ENCODE peak calls at places on chromosomes 12 and 14, in ten cellular contexts. One of them, this sample, is unnamed.

GRCh38 chr14:32345311-32345771 is 16.2 kb downstream of the AKAP6 start:
- DNase-seq in Peyer's patch: no peak
- DNase-seq in chondrocyte: no peak
- DNase-seq in CD4-positive, alpha-beta T cell: no peak
- DNase-seq in fibroblast of the aortic adventitia: peak
- DNase-seq in glutamatergic neuron: no peak
- DNase-seq in HCT116: no peak
- DNase-seq in RWPE1: no peak
- DNase-seq in nephron progenitor cell: no peak
- DNase-seq in right lobe of liver: no peak
- DNase-seq in this sample: no peak

GRCh38 chr12:12990700-12991468 is 9.2 kb downstream of the HEBP1 start:
- DNase-seq in HCT116: no peak
- DNase-seq in nephron progenitor cell: no peak
- DNase-seq in Peyer's patch: no peak
- DNase-seq in CD4-positive, alpha-beta T cell: no peak
- DNase-seq in RWPE1: no peak
- DNase-seq in chondrocyte: no peak
- DNase-seq in right lobe of liver: no peak
- DNase-seq in glutamatergic neuron: no peak
- DNase-seq in fibroblast of the aortic adventitia: no peak
- DNase-seq in this sample: no peak

GRCh38 chr12:15278816-15279658 is 43.3 kb upstream of the PTPRO start:
- DNase-seq in glutamatergic neuron: no peak
- DNase-seq in Peyer's patch: peak
- DNase-seq in right lobe of liver: peak
- DNase-seq in HCT116: no peak
- DNase-seq in chondrocyte: no peak
- DNase-seq in RWPE1: peak
- DNase-seq in fibroblast of the aortic adventitia: peak
- DNase-seq in CD4-positive, alpha-beta T cell: no peak
- DNase-seq in nephron progenitor cell: no peak
- DNase-seq in this sample: no peak

GRCh38 chr12:41681898-41682297 is 462.8 kb downstream of the GXYLT1 start:
- DNase-seq in Peyer's patch: no peak
- DNase-seq in nephron progenitor cell: no peak
- DNase-seq in CD4-positive, alpha-beta T cell: no peak
- DNase-seq in RWPE1: no peak
- DNase-seq in right lobe of liver: no peak
- DNase-seq in glutamatergic neuron: peak
- DNase-seq in fibroblast of the aortic adventitia: no peak
- DNase-seq in HCT116: no peak
- DNase-seq in chondrocyte: no peak
- DNase-seq in this sample: no peak

GRCh38 chr12:129901256-129901655 is 2.6 kb downstream of the TMEM132D start:
- DNase-seq in chondrocyte: no peak
- DNase-seq in HCT116: no peak
- DNase-seq in Peyer's patch: no peak
- DNase-seq in glutamatergic neuron: no peak
- DNase-seq in nephron progenitor cell: no peak
- DNase-seq in CD4-positive, alpha-beta T cell: no peak
- DNase-seq in fibroblast of the aortic adventitia: no peak
- DNase-seq in RWPE1: peak
- DNase-seq in right lobe of liver: no peak
- DNase-seq in this sample: no peak

GRCh38 chr12:6218526-6218925 is 18.3 kb downstream of the CD9 start:
- DNase-seq in right lobe of liver: no peak
- DNase-seq in Peyer's patch: no peak
- DNase-seq in nephron progenitor cell: no peak
- DNase-seq in CD4-positive, alpha-beta T cell: no peak
- DNase-seq in glutamatergic neuron: no peak
- DNase-seq in HCT116: no peak
- DNase-seq in RWPE1: no peak
- DNase-seq in chondrocyte: no peak
- DNase-seq in fibroblast of the aortic adventitia: no peak
- DNase-seq in this sample: no peak

GRCh38 chr12:113482334-113482733 is 10.7 kb upstream of the LHX5 start:
- DNase-seq in Peyer's patch: no peak
- DNase-seq in nephron progenitor cell: no peak
- DNase-seq in glutamatergic neuron: no peak
- DNase-seq in HCT116: no peak
- DNase-seq in CD4-positive, alpha-beta T cell: no peak
- DNase-seq in right lobe of liver: no peak
- DNase-seq in chondrocyte: no peak
- DNase-seq in RWPE1: no peak
- DNase-seq in fibroblast of the aortic adventitia: no peak
- DNase-seq in this sample: no peak

GRCh38 chr12:95458761-95459160 is 15.2 kb upstream of the METAP2 start:
- DNase-seq in CD4-positive, alpha-beta T cell: no peak
- DNase-seq in RWPE1: no peak
- DNase-seq in chondrocyte: no peak
- DNase-seq in fibroblast of the aortic adventitia: no peak
- DNase-seq in HCT116: no peak
- DNase-seq in right lobe of liver: no peak
- DNase-seq in Peyer's patch: no peak
- DNase-seq in glutamatergic neuron: no peak
- DNase-seq in nephron progenitor cell: no peak
- DNase-seq in this sample: no peak

GRCh38 chr14:20976291-20976690 is 13.5 kb upstream of the METTL17 start:
- DNase-seq in RWPE1: no peak
- DNase-seq in chondrocyte: no peak
- DNase-seq in HCT116: no peak
- DNase-seq in CD4-positive, alpha-beta T cell: no peak
- DNase-seq in nephron progenitor cell: no peak
- DNase-seq in Peyer's patch: no peak
- DNase-seq in glutamatergic neuron: no peak
- DNase-seq in fibroblast of the aortic adventitia: no peak
- DNase-seq in right lobe of liver: no peak
- DNase-seq in this sample: no peak

GRCh38 chr12:101969-102878 is 35.7 kb downstream of the IQSEC3 start:
- DNase-seq in glutamatergic neuron: no peak
- DNase-seq in RWPE1: no peak
- DNase-seq in CD4-positive, alpha-beta T cell: no peak
- DNase-seq in nephron progenitor cell: peak
- DNase-seq in fibroblast of the aortic adventitia: no peak
- DNase-seq in right lobe of liver: no peak
- DNase-seq in chondrocyte: no peak
- DNase-seq in Peyer's patch: no peak
- DNase-seq in HCT116: peak
- DNase-seq in this sample: no peak

GRCh38 chr14:88289214-88289613 is 33.9 kb downstream of the KCNK10 start:
- DNase-seq in Peyer's patch: no peak
- DNase-seq in chondrocyte: no peak
- DNase-seq in RWPE1: peak
- DNase-seq in CD4-positive, alpha-beta T cell: no peak
- DNase-seq in HCT116: peak
- DNase-seq in right lobe of liver: peak
- DNase-seq in fibroblast of the aortic adventitia: peak
- DNase-seq in nephron progenitor cell: no peak
- DNase-seq in glutamatergic neuron: no peak
- DNase-seq in this sample: no peak

GRCh38 chr12:86727151-86727550 is 471.0 kb upstream of the MGAT4C start:
- DNase-seq in RWPE1: peak
- DNase-seq in HCT116: no peak
- DNase-seq in fibroblast of the aortic adventitia: peak
- DNase-seq in right lobe of liver: no peak
- DNase-seq in Peyer's patch: no peak
- DNase-seq in CD4-positive, alpha-beta T cell: no peak
- DNase-seq in glutamatergic neuron: no peak
- DNase-seq in nephron progenitor cell: no peak
- DNase-seq in chondrocyte: no peak
- DNase-seq in this sample: no peak

GRCh38 chr14:93012516-93013367 is 89.8 kb downstream of the CHGA start:
- DNase-seq in glutamatergic neuron: no peak
- DNase-seq in HCT116: no peak
- DNase-seq in Peyer's patch: no peak
- DNase-seq in right lobe of liver: no peak
- DNase-seq in CD4-positive, alpha-beta T cell: no peak
- DNase-seq in nephron progenitor cell: no peak
- DNase-seq in RWPE1: no peak
- DNase-seq in fibroblast of the aortic adventitia: peak
- DNase-seq in chondrocyte: no peak
- DNase-seq in this sample: no peak

GRCh38 chr12:45216297-45216982 is 545 bp downstream of the ANO6 start:
- DNase-seq in RWPE1: peak
- DNase-seq in right lobe of liver: peak
- DNase-seq in HCT116: no peak
- DNase-seq in glutamatergic neuron: peak
- DNase-seq in CD4-positive, alpha-beta T cell: peak
- DNase-seq in fibroblast of the aortic adventitia: peak
- DNase-seq in nephron progenitor cell: peak
- DNase-seq in Peyer's patch: peak
- DNase-seq in chondrocyte: no peak
- DNase-seq in this sample: peak

GRCh38 chr14:94867931-94868597 is 98.2 kb upstream of the GSC start:
- DNase-seq in CD4-positive, alpha-beta T cell: no peak
- DNase-seq in nephron progenitor cell: no peak
- DNase-seq in HCT116: no peak
- DNase-seq in chondrocyte: no peak
- DNase-seq in glutamatergic neuron: no peak
- DNase-seq in fibroblast of the aortic adventitia: no peak
- DNase-seq in RWPE1: no peak
- DNase-seq in right lobe of liver: no peak
- DNase-seq in Peyer's patch: no peak
- DNase-seq in this sample: peak

GRCh38 chr14:94864421-94865195 is 94.7 kb upstream of the GSC start:
- DNase-seq in glutamatergic neuron: peak
- DNase-seq in CD4-positive, alpha-beta T cell: no peak
- DNase-seq in right lobe of liver: no peak
- DNase-seq in HCT116: no peak
- DNase-seq in fibroblast of the aortic adventitia: no peak
- DNase-seq in chondrocyte: no peak
- DNase-seq in Peyer's patch: no peak
- DNase-seq in RWPE1: no peak
- DNase-seq in nephron progenitor cell: peak
- DNase-seq in this sample: no peak

GRCh38 chr14:94867209-94867608 is 97.3 kb upstream of the GSC start:
- DNase-seq in right lobe of liver: no peak
- DNase-seq in Peyer's patch: no peak
- DNase-seq in RWPE1: no peak
- DNase-seq in HCT116: no peak
- DNase-seq in chondrocyte: no peak
- DNase-seq in nephron progenitor cell: no peak
- DNase-seq in CD4-positive, alpha-beta T cell: no peak
- DNase-seq in glutamatergic neuron: no peak
- DNase-seq in fibroblast of the aortic adventitia: no peak
- DNase-seq in this sample: no peak

GRCh38 chr14:94857985-94858384 is 88.1 kb upstream of the GSC start:
- DNase-seq in HCT116: no peak
- DNase-seq in chondrocyte: no peak
- DNase-seq in CD4-positive, alpha-beta T cell: no peak
- DNase-seq in Peyer's patch: no peak
- DNase-seq in fibroblast of the aortic adventitia: no peak
- DNase-seq in nephron progenitor cell: no peak
- DNase-seq in right lobe of liver: no peak
- DNase-seq in RWPE1: no peak
- DNase-seq in glutamatergic neuron: no peak
- DNase-seq in this sample: no peak

GRCh38 chr14:94863366-94863765 is 93.5 kb upstream of the GSC start:
- DNase-seq in Peyer's patch: no peak
- DNase-seq in CD4-positive, alpha-beta T cell: no peak
- DNase-seq in nephron progenitor cell: no peak
- DNase-seq in glutamatergic neuron: no peak
- DNase-seq in right lobe of liver: no peak
- DNase-seq in chondrocyte: no peak
- DNase-seq in RWPE1: no peak
- DNase-seq in fibroblast of the aortic adventitia: no peak
- DNase-seq in HCT116: no peak
- DNase-seq in this sample: no peak
- TF ChIP-seq CTCF in Peyer's patch: no peak
- TF ChIP-seq CTCF in CD4-positive, alpha-beta T cell: no peak
- TF ChIP-seq CTCF in nephron progenitor cell: no peak
- TF ChIP-seq CTCF in glutamatergic neuron: no peak
- TF ChIP-seq CTCF in right lobe of liver: no peak
- TF ChIP-seq CTCF in chondrocyte: no peak
- TF ChIP-seq CTCF in RWPE1: no peak
- TF ChIP-seq CTCF in fibroblast of the aortic adventitia: no peak
- TF ChIP-seq CTCF in HCT116: no peak
- TF ChIP-seq CTCF in this sample: no peak

GRCh38 chr14:100709252-100709955 is 17.3 kb upstream of the DLK1 start:
- DNase-seq in glutamatergic neuron: no peak
- DNase-seq in RWPE1: no peak
- DNase-seq in nephron progenitor cell: peak
- DNase-seq in chondrocyte: no peak
- DNase-seq in right lobe of liver: no peak
- DNase-seq in Peyer's patch: peak
- DNase-seq in HCT116: no peak
- DNase-seq in fibroblast of the aortic adventitia: peak
- DNase-seq in CD4-positive, alpha-beta T cell: no peak
- DNase-seq in this sample: peak
- TF ChIP-seq CTCF in glutamatergic neuron: no peak
- TF ChIP-seq CTCF in RWPE1: no peak
- TF ChIP-seq CTCF in nephron progenitor cell: no peak
- TF ChIP-seq CTCF in chondrocyte: peak
- TF ChIP-seq CTCF in right lobe of liver: peak
- TF ChIP-seq CTCF in Peyer's patch: peak
- TF ChIP-seq CTCF in HCT116: no peak
- TF ChIP-seq CTCF in fibroblast of the aortic adventitia: peak
- TF ChIP-seq CTCF in CD4-positive, alpha-beta T cell: peak
- TF ChIP-seq CTCF in this sample: peak

GRCh38 chr14:58151701-58152568 is at the start of gene ARMH4:
- DNase-seq in nephron progenitor cell: peak
- DNase-seq in fibroblast of the aortic adventitia: peak
- DNase-seq in CD4-positive, alpha-beta T cell: peak
- DNase-seq in right lobe of liver: peak
- DNase-seq in HCT116: peak
- DNase-seq in Peyer's patch: peak
- DNase-seq in glutamatergic neuron: peak
- DNase-seq in chondrocyte: peak
- DNase-seq in RWPE1: peak
- DNase-seq in this sample: peak
- TF ChIP-seq CTCF in nephron progenitor cell: no peak
- TF ChIP-seq CTCF in fibroblast of the aortic adventitia: peak
- TF ChIP-seq CTCF in CD4-positive, alpha-beta T cell: no peak
- TF ChIP-seq CTCF in right lobe of liver: peak
- TF ChIP-seq CTCF in HCT116: no peak
- TF ChIP-seq CTCF in Peyer's patch: no peak
- TF ChIP-seq CTCF in glutamatergic neuron: peak
- TF ChIP-seq CTCF in chondrocyte: peak
- TF ChIP-seq CTCF in RWPE1: no peak
- TF ChIP-seq CTCF in this sample: peak

DNA sequence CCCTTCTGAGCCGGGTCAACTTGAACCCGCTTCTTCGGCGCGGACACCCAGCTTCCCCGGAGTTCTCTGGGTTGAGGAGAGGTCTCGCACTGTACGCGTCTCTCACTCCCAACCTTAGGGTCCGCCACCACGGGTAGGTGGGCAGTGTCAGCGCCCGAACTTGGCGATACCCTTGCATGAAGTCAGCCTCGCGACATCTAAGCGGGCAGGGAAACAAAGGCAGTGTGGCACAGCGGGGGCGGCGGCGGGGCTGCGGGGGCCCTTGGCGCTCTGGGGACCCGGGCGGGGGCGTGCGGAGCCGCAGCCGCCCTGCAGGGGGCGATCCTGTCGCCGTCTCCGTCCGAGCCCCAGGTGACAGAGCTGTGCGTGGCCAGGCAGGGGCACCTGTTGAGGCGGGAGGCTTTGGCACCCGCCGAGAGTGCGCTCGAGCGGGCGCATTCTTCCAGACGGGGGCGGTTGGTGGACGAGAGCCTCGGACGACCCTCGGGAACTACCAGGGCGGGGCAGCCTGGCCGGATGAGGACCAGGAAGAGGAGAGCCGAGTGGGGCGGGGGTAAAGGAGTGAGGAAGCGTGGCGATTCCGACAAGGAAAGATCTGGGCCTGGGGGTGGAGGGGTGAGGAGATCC is 1.1 kb downstream of the GALNT16 start:
- DNase-seq in right lobe of liver: peak
- DNase-seq in RWPE1: peak
- DNase-seq in glutamatergic neuron: peak
- DNase-seq in HCT116: no peak
- DNase-seq in fibroblast of the aortic adventitia: no peak
- DNase-seq in Peyer's patch: peak
- DNase-seq in chondrocyte: no peak
- DNase-seq in nephron progenitor cell: peak
- DNase-seq in CD4-positive, alpha-beta T cell: peak
- DNase-seq in this sample: peak
- TF ChIP-seq CTCF in right lobe of liver: peak
- TF ChIP-seq CTCF in RWPE1: no peak
- TF ChIP-seq CTCF in glutamatergic neuron: peak
- TF ChIP-seq CTCF in HCT116: peak
- TF ChIP-seq CTCF in fibroblast of the aortic adventitia: peak
- TF ChIP-seq CTCF in Peyer's patch: peak
- TF ChIP-seq CTCF in chondrocyte: peak
- TF ChIP-seq CTCF in nephron progenitor cell: peak
- TF ChIP-seq CTCF in CD4-positive, alpha-beta T cell: no peak
- TF ChIP-seq CTCF in this sample: peak